ENCODE peak calls at places on chromosomes 13 and 19, in eight cellular contexts. One of them, this sample, is unnamed.

GRCh38 chr19:41269571-41269970 is 5.4 kb downstream of the HNRNPUL1 start:
- DNase-seq in mesenchymal stem cell: no peak
- DNase-seq in ELF-1: no peak
- DNase-seq in activated gamma-delta T cell treated with anti-CD3 and anti-CD28 coated beads, Interleukin-2, amount 50 U/mL, for 16 hours: no peak
- DNase-seq in nucleus accumbens: no peak
- DNase-seq in heart left ventricle: no peak
- DNase-seq in NCI-H2029: no peak
- DNase-seq in progenitor cell of endocrine pancreas: no peak
- DNase-seq in this sample: no peak

GRCh38 chr19:51921949-51922348 is 5.3 kb upstream of the ZNF613 start:
- DNase-seq in nucleus accumbens: no peak
- DNase-seq in heart left ventricle: no peak
- DNase-seq in ELF-1: no peak
- DNase-seq in NCI-H2029: no peak
- DNase-seq in activated gamma-delta T cell treated with anti-CD3 and anti-CD28 coated beads, Interleukin-2, amount 50 U/mL, for 16 hours: no peak
- DNase-seq in progenitor cell of endocrine pancreas: no peak
- DNase-seq in mesenchymal stem cell: peak
- DNase-seq in this sample: no peak

GRCh38 chr19:5632657-5633056 is 9.8 kb downstream of the SAFB start:
- DNase-seq in ELF-1: no peak
- DNase-seq in progenitor cell of endocrine pancreas: no peak
- DNase-seq in activated gamma-delta T cell treated with anti-CD3 and anti-CD28 coated beads, Interleukin-2, amount 50 U/mL, for 16 hours: no peak
- DNase-seq in heart left ventricle: no peak
- DNase-seq in nucleus accumbens: no peak
- DNase-seq in mesenchymal stem cell: no peak
- DNase-seq in NCI-H2029: no peak
- DNase-seq in this sample: no peak

GRCh38 chr13:62293081-62293480 is 877.4 kb upstream of the PCDH20 start:
- DNase-seq in nucleus accumbens: no peak
- DNase-seq in mesenchymal stem cell: peak
- DNase-seq in ELF-1: no peak
- DNase-seq in progenitor cell of endocrine pancreas: no peak
- DNase-seq in activated gamma-delta T cell treated with anti-CD3 and anti-CD28 coated beads, Interleukin-2, amount 50 U/mL, for 16 hours: no peak
- DNase-seq in heart left ventricle: no peak
- DNase-seq in NCI-H2029: no peak
- DNase-seq in this sample: no peak

GRCh38 chr19:7535035-7535992 is at the start of gene PNPLA6:
- DNase-seq in NCI-H2029: peak
- DNase-seq in activated gamma-delta T cell treated with anti-CD3 and anti-CD28 coated beads, Interleukin-2, amount 50 U/mL, for 16 hours: peak
- DNase-seq in mesenchymal stem cell: peak
- DNase-seq in progenitor cell of endocrine pancreas: peak
- DNase-seq in nucleus accumbens: peak
- DNase-seq in ELF-1: peak
- DNase-seq in heart left ventricle: peak
- DNase-seq in this sample: peak

GRCh38 chr19:40238775-40239174 is 12.3 kb upstream of the CCNP start:
- DNase-seq in heart left ventricle: no peak
- DNase-seq in ELF-1: no peak
- DNase-seq in NCI-H2029: no peak
- DNase-seq in activated gamma-delta T cell treated with anti-CD3 and anti-CD28 coated beads, Interleukin-2, amount 50 U/mL, for 16 hours: no peak
- DNase-seq in mesenchymal stem cell: no peak
- DNase-seq in nucleus accumbens: no peak
- DNase-seq in progenitor cell of endocrine pancreas: no peak
- DNase-seq in this sample: no peak

GRCh38 chr19:31285744-31286143 is 63.5 kb downstream of the TSHZ3 start:
- DNase-seq in nucleus accumbens: no peak
- DNase-seq in NCI-H2029: no peak
- DNase-seq in activated gamma-delta T cell treated with anti-CD3 and anti-CD28 coated beads, Interleukin-2, amount 50 U/mL, for 16 hours: no peak
- DNase-seq in heart left ventricle: no peak
- DNase-seq in mesenchymal stem cell: peak
- DNase-seq in progenitor cell of endocrine pancreas: no peak
- DNase-seq in ELF-1: no peak
- DNase-seq in this sample: no peak

GRCh38 chr13:59643239-59643865 is 520.4 kb downstream of the DIAPH3 start:
- DNase-seq in mesenchymal stem cell: no peak
- DNase-seq in ELF-1: no peak
- DNase-seq in NCI-H2029: no peak
- DNase-seq in activated gamma-delta T cell treated with anti-CD3 and anti-CD28 coated beads, Interleukin-2, amount 50 U/mL, for 16 hours: no peak
- DNase-seq in nucleus accumbens: no peak
- DNase-seq in heart left ventricle: no peak
- DNase-seq in progenitor cell of endocrine pancreas: no peak
- DNase-seq in this sample: no peak

GRCh38 chr13:51781246-51782022 is 22.5 kb downstream of the DHRS12 start:
- DNase-seq in NCI-H2029: no peak
- DNase-seq in progenitor cell of endocrine pancreas: no peak
- DNase-seq in heart left ventricle: peak
- DNase-seq in activated gamma-delta T cell treated with anti-CD3 and anti-CD28 coated beads, Interleukin-2, amount 50 U/mL, for 16 hours: no peak
- DNase-seq in nucleus accumbens: no peak
- DNase-seq in ELF-1: no peak
- DNase-seq in mesenchymal stem cell: peak
- DNase-seq in this sample: no peak

GRCh38 chr13:102039264-102039663 is 362.6 kb downstream of the FGF14 start:
- DNase-seq in ELF-1: no peak
- DNase-seq in activated gamma-delta T cell treated with anti-CD3 and anti-CD28 coated beads, Interleukin-2, amount 50 U/mL, for 16 hours: no peak
- DNase-seq in progenitor cell of endocrine pancreas: no peak
- DNase-seq in NCI-H2029: no peak
- DNase-seq in heart left ventricle: peak
- DNase-seq in mesenchymal stem cell: no peak
- DNase-seq in nucleus accumbens: no peak
- DNase-seq in this sample: no peak

GRCh38 chr13:109155301-109155761 is 525.9 kb downstream of the MYO16 start:
- DNase-seq in progenitor cell of endocrine pancreas: no peak
- DNase-seq in NCI-H2029: no peak
- DNase-seq in heart left ventricle: no peak
- DNase-seq in nucleus accumbens: no peak
- DNase-seq in ELF-1: no peak
- DNase-seq in activated gamma-delta T cell treated with anti-CD3 and anti-CD28 coated beads, Interleukin-2, amount 50 U/mL, for 16 hours: no peak
- DNase-seq in mesenchymal stem cell: peak
- DNase-seq in this sample: no peak

GRCh38 chr13:109336730-109337129 is 449.7 kb downstream of the IRS2 start:
- DNase-seq in nucleus accumbens: no peak
- DNase-seq in activated gamma-delta T cell treated with anti-CD3 and anti-CD28 coated beads, Interleukin-2, amount 50 U/mL, for 16 hours: no peak
- DNase-seq in ELF-1: no peak
- DNase-seq in heart left ventricle: no peak
- DNase-seq in mesenchymal stem cell: peak
- DNase-seq in NCI-H2029: no peak
- DNase-seq in progenitor cell of endocrine pancreas: no peak
- DNase-seq in this sample: no peak

GRCh38 chr19:49431330-49431749 is 6.2 kb downstream of the GFY start:
- DNase-seq in mesenchymal stem cell: no peak
- DNase-seq in progenitor cell of endocrine pancreas: no peak
- DNase-seq in ELF-1: no peak
- DNase-seq in nucleus accumbens: no peak
- DNase-seq in activated gamma-delta T cell treated with anti-CD3 and anti-CD28 coated beads, Interleukin-2, amount 50 U/mL, for 16 hours: no peak
- DNase-seq in heart left ventricle: no peak
- DNase-seq in NCI-H2029: no peak
- DNase-seq in this sample: no peak

GRCh38 chr19:22257916-22258315 is 28.3 kb upstream of the ZNF729 start:
- DNase-seq in activated gamma-delta T cell treated with anti-CD3 and anti-CD28 coated beads, Interleukin-2, amount 50 U/mL, for 16 hours: no peak
- DNase-seq in progenitor cell of endocrine pancreas: no peak
- DNase-seq in nucleus accumbens: no peak
- DNase-seq in mesenchymal stem cell: no peak
- DNase-seq in heart left ventricle: no peak
- DNase-seq in NCI-H2029: no peak
- DNase-seq in ELF-1: no peak
- DNase-seq in this sample: no peak

GRCh38 chr13:79883216-79883615 is 402.3 kb downstream of the NDFIP2 start:
- DNase-seq in mesenchymal stem cell: no peak
- DNase-seq in heart left ventricle: no peak
- DNase-seq in ELF-1: no peak
- DNase-seq in NCI-H2029: no peak
- DNase-seq in activated gamma-delta T cell treated with anti-CD3 and anti-CD28 coated beads, Interleukin-2, amount 50 U/mL, for 16 hours: no peak
- DNase-seq in nucleus accumbens: no peak
- DNase-seq in progenitor cell of endocrine pancreas: no peak
- DNase-seq in this sample: no peak

GRCh38 chr19:13208964-13209796 is 59.0 kb downstream of the IER2 start:
- DNase-seq in progenitor cell of endocrine pancreas: no peak
- DNase-seq in ELF-1: peak
- DNase-seq in heart left ventricle: peak
- DNase-seq in activated gamma-delta T cell treated with anti-CD3 and anti-CD28 coated beads, Interleukin-2, amount 50 U/mL, for 16 hours: no peak
- DNase-seq in nucleus accumbens: no peak
- DNase-seq in mesenchymal stem cell: no peak
- DNase-seq in NCI-H2029: no peak
- DNase-seq in this sample: no peak

GRCh38 chr13:112331675-112332074 is 44.5 kb upstream of the SPACA7 start:
- DNase-seq in heart left ventricle: no peak
- DNase-seq in mesenchymal stem cell: no peak
- DNase-seq in nucleus accumbens: no peak
- DNase-seq in activated gamma-delta T cell treated with anti-CD3 and anti-CD28 coated beads, Interleukin-2, amount 50 U/mL, for 16 hours: no peak
- DNase-seq in ELF-1: peak
- DNase-seq in progenitor cell of endocrine pancreas: no peak
- DNase-seq in NCI-H2029: no peak
- DNase-seq in this sample: no peak

GRCh38 chr13:114109646-114110045 is 22.8 kb downstream of the RASA3 start:
- DNase-seq in activated gamma-delta T cell treated with anti-CD3 and anti-CD28 coated beads, Interleukin-2, amount 50 U/mL, for 16 hours: no peak
- DNase-seq in mesenchymal stem cell: no peak
- DNase-seq in nucleus accumbens: peak
- DNase-seq in heart left ventricle: no peak
- DNase-seq in ELF-1: peak
- DNase-seq in progenitor cell of endocrine pancreas: no peak
- DNase-seq in NCI-H2029: no peak
- DNase-seq in this sample: no peak

GRCh38 chr19:12785431-12786011 is 5.8 kb upstream of the JUNB start:
- DNase-seq in activated gamma-delta T cell treated with anti-CD3 and anti-CD28 coated beads, Interleukin-2, amount 50 U/mL, for 16 hours: no peak
- DNase-seq in nucleus accumbens: no peak
- DNase-seq in progenitor cell of endocrine pancreas: no peak
- DNase-seq in NCI-H2029: no peak
- DNase-seq in mesenchymal stem cell: no peak
- DNase-seq in ELF-1: no peak
- DNase-seq in heart left ventricle: peak
- DNase-seq in this sample: no peak

GRCh38 chr13:53311561-53311960 is 282.9 kb downstream of the OLFM4 start:
- DNase-seq in mesenchymal stem cell: no peak
- DNase-seq in ELF-1: no peak
- DNase-seq in activated gamma-delta T cell treated with anti-CD3 and anti-CD28 coated beads, Interleukin-2, amount 50 U/mL, for 16 hours: no peak
- DNase-seq in heart left ventricle: no peak
- DNase-seq in nucleus accumbens: no peak
- DNase-seq in progenitor cell of endocrine pancreas: no peak
- DNase-seq in NCI-H2029: no peak
- DNase-seq in this sample: no peak

GRCh38 chr19:12139885-12140544 is at the start of gene ZNF20:
- DNase-seq in nucleus accumbens: peak
- DNase-seq in heart left ventricle: peak
- DNase-seq in NCI-H2029: peak
- DNase-seq in ELF-1: peak
- DNase-seq in activated gamma-delta T cell treated with anti-CD3 and anti-CD28 coated beads, Interleukin-2, amount 50 U/mL, for 16 hours: peak
- DNase-seq in progenitor cell of endocrine pancreas: peak
- DNase-seq in mesenchymal stem cell: peak
- DNase-seq in this sample: peak

GRCh38 chr13:92355213-92355612 is 871.4 kb upstream of the GPC6 start:
- DNase-seq in nucleus accumbens: no peak
- DNase-seq in mesenchymal stem cell: peak
- DNase-seq in NCI-H2029: peak
- DNase-seq in ELF-1: peak
- DNase-seq in activated gamma-delta T cell treated with anti-CD3 and anti-CD28 coated beads, Interleukin-2, amount 50 U/mL, for 16 hours: no peak
- DNase-seq in progenitor cell of endocrine pancreas: no peak
- DNase-seq in heart left ventricle: no peak
- DNase-seq in this sample: peak

GRCh38 chr13:48411281-48412099 is 1.4 kb downstream of the LPAR6 start:
- DNase-seq in progenitor cell of endocrine pancreas: no peak
- DNase-seq in NCI-H2029: no peak
- DNase-seq in heart left ventricle: peak
- DNase-seq in ELF-1: no peak
- DNase-seq in mesenchymal stem cell: peak
- DNase-seq in activated gamma-delta T cell treated with anti-CD3 and anti-CD28 coated beads, Interleukin-2, amount 50 U/mL, for 16 hours: no peak
- DNase-seq in nucleus accumbens: no peak
- DNase-seq in this sample: no peak

This sample was measured in HuH-7.5.